ENCODE peak calls at places on chromosomes 4 and X, in five cellular contexts. One of them, this sample, is unnamed.

GRCh38 chr4:9384126-9384525 is 21.2 kb downstream of the USP17L30 start:
- DNase-seq in astrocyte: no peak
- DNase-seq in GM23248: no peak
- DNase-seq in iPS DF 6.9: no peak
- DNase-seq in upper lobe of right lung: no peak
- DNase-seq in this sample: peak; percentile 1

GRCh38 chrX:7580127-7580526 is 262.8 kb upstream of the VCX start:
- DNase-seq in GM23248: peak; percentile 1
- DNase-seq in iPS DF 6.9: no peak
- DNase-seq in upper lobe of right lung: no peak
- DNase-seq in astrocyte: no peak
- DNase-seq in this sample: no peak

GRCh38 chr4:140012688-140013087 is 141.3 kb downstream of the MAML3 start:
- DNase-seq in GM23248: peak; percentile 65
- DNase-seq in astrocyte: peak; percentile 75
- DNase-seq in iPS DF 6.9: no peak
- DNase-seq in upper lobe of right lung: no peak
- DNase-seq in this sample: peak; percentile 71

GRCh38 chr4:139492429-139492828 is 38.5 kb downstream of the RAB33B start:
- DNase-seq in upper lobe of right lung: no peak
- DNase-seq in GM23248: no peak
- DNase-seq in iPS DF 6.9: peak; percentile 25
- DNase-seq in astrocyte: no peak
- DNase-seq in this sample: no peak

GRCh38 chrX:129771266-129771995 is 8.3 kb upstream of the SASH3 start:
- DNase-seq in astrocyte: no peak
- DNase-seq in GM23248: no peak
- DNase-seq in upper lobe of right lung: no peak
- DNase-seq in iPS DF 6.9: no peak
- DNase-seq in this sample: no peak

GRCh38 chr4:16026155-16026761 is 57.6 kb downstream of the PROM1 start:
- DNase-seq in astrocyte: peak; percentile 33
- DNase-seq in GM23248: peak; percentile 62
- DNase-seq in upper lobe of right lung: no peak
- DNase-seq in iPS DF 6.9: no peak
- DNase-seq in this sample: peak; percentile 32

GRCh38 chr4:32440391-32440790 is 1720.2 kb downstream of the PCDH7 start:
- DNase-seq in astrocyte: no peak
- DNase-seq in GM23248: no peak
- DNase-seq in upper lobe of right lung: no peak
- DNase-seq in iPS DF 6.9: no peak
- DNase-seq in this sample: no peak

GRCh38 chrX:44025611-44026010 is 52.4 kb upstream of the NDP start:
- DNase-seq in GM23248: peak; percentile 75
- DNase-seq in iPS DF 6.9: no peak
- DNase-seq in astrocyte: peak; percentile 55
- DNase-seq in upper lobe of right lung: no peak
- DNase-seq in this sample: no peak

GRCh38 chrX:5730561-5730960 is 498.1 kb downstream of the NLGN4X start:
- DNase-seq in astrocyte: peak; percentile 15
- DNase-seq in upper lobe of right lung: no peak
- DNase-seq in GM23248: no peak
- DNase-seq in iPS DF 6.9: no peak
- DNase-seq in this sample: peak; percentile 37

GRCh38 chrX:100720301-100720700 is 11.6 kb downstream of the SYTL4 start:
- DNase-seq in GM23248: peak; percentile 17
- DNase-seq in iPS DF 6.9: no peak
- DNase-seq in astrocyte: no peak
- DNase-seq in upper lobe of right lung: no peak
- DNase-seq in this sample: no peak

GRCh38 chr4:95877636-95878035 is 37.7 kb downstream of the PDHA2 start:
- DNase-seq in iPS DF 6.9: no peak
- DNase-seq in upper lobe of right lung: no peak
- DNase-seq in astrocyte: no peak
- DNase-seq in GM23248: no peak
- DNase-seq in this sample: peak; percentile 55
- H3K9me3 ChIP-seq in iPS DF 6.9: no peaks in the 10 kb centered on the region
- H3K9me3 ChIP-seq in upper lobe of right lung: no peaks in the 10 kb centered on the region
- H3K9me3 ChIP-seq in astrocyte: no peaks in the 10 kb centered on the region
- H3K9me3 ChIP-seq in GM23248: no peaks in the 10 kb centered on the region
- H3K9me3 ChIP-seq in this sample: no peaks in the 10 kb centered on the region

GRCh38 chrX:1226249-1226648 is 13.8 kb upstream of the CRLF2 start:
- DNase-seq in upper lobe of right lung: no peak
- DNase-seq in astrocyte: no peak
- DNase-seq in iPS DF 6.9: no peak
- DNase-seq in GM23248: no peak
- DNase-seq in this sample: no peak

DNA sequence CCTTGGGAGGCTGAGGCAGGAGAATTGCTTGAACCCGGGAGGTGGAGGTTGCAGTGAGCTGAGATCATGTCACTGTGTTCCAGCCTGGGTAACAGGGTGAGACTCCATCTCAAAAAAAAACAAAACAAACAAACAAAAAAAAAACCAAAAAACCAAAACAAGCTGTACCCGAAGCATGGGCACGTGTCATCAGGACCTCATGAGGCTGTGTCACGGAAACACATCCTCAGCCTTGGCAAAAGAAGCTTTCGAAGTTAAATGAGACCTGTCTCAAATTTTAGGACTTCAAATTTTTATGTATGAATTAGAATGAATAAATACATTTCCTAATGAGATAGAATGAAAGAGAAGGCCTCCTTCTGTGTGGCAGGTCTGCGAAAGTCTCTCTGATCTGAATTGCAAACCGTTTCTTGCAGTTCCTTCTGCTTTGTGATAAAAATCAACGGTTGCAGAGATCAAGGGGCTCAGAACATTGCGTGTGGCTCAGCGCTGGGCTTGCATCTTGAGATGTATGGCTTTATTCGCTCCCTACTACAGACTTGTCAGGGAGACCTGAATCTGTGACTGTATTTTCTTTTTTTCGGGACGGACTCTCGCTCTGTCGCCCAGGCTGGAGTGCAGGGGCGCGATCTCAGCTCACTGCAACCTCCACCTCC is 19.5 kb upstream of the CRLF2 start:
- DNase-seq in GM23248: no peak
- DNase-seq in upper lobe of right lung: no peak
- DNase-seq in astrocyte: no peak
- DNase-seq in iPS DF 6.9: no peak
- DNase-seq in this sample: no peak
- H3K9me3 ChIP-seq in GM23248: no peaks in the 10 kb centered on the region
- H3K9me3 ChIP-seq in upper lobe of right lung: no peaks in the 10 kb centered on the region
- H3K9me3 ChIP-seq in astrocyte: no peaks in the 10 kb centered on the region
- H3K9me3 ChIP-seq in iPS DF 6.9: no peaks in the 10 kb centered on the region
- H3K9me3 ChIP-seq in this sample: peaks cover 4% of the 10 kb centered on the region

DNA sequence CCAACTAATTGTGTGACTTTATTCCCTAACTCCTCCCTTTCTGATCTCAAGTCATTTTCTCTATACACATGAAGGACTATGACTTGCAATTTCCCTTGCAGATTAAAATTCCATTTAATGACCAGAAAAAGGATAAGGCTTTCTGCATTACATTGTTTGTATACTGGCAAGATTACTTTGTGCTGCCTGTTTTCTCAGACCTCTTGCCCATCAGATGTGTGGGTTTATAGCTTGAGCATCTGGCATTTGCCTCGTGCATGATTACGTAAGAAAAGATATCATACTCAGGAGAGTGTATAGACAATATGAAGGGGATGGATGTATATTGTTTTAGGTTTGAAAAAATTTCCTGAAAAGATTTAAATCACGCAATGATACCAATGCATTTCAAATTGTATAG is 593.8 kb upstream of the SLIT2 start:
- DNase-seq in upper lobe of right lung: no peak
- DNase-seq in GM23248: no peak
- DNase-seq in astrocyte: no peak
- DNase-seq in iPS DF 6.9: no peak
- DNase-seq in this sample: no peak
- H3K9me3 ChIP-seq in upper lobe of right lung: no peaks in the 10 kb centered on the region
- H3K9me3 ChIP-seq in GM23248: no peaks in the 10 kb centered on the region
- H3K9me3 ChIP-seq in astrocyte: no peaks in the 10 kb centered on the region
- H3K9me3 ChIP-seq in iPS DF 6.9: no peaks in the 10 kb centered on the region
- H3K9me3 ChIP-seq in this sample: no peaks in the 10 kb centered on the region

DNA sequence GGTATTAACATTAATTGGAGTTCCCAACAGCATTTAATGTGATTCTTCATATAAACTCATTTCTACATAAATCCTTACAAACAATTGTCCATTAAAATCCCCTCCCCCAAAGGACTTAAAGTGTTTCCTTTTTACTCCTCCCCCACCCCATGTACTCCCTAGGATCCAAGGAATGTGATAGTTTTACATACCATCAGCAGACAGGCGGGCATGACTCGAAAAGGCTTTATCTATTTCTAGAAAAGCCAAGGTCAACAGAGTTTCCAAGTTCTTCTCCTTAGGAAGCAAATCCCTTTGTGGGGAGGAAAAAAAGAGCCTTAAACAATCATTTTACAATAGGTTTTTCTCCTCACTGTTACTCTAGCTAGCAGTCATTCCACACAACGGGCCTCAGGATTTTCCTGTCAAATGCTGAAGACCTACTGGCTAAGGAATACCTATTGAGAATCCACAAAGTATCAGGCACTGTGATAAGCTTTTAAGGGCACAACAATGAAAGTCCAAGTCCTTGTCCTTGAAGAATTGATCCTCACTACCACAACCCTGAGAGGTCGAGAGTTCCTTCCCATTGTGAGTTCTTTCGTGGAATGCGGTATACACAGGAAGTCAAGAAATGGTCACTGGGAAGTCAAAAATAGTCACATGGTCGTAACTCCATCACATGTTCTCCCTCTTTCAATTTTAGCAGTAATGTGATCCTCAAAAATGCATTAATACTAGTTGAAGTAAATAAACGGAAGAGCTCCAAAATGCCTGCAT is 7.2 kb downstream of the PPM1K start:
- DNase-seq in astrocyte: no peak
- DNase-seq in upper lobe of right lung: no peak
- DNase-seq in GM23248: no peak
- DNase-seq in iPS DF 6.9: no peak
- DNase-seq in this sample: no peak
- H3K9me3 ChIP-seq in astrocyte: no peaks in the 10 kb centered on the region
- H3K9me3 ChIP-seq in upper lobe of right lung: no peaks in the 10 kb centered on the region
- H3K9me3 ChIP-seq in GM23248: no peaks in the 10 kb centered on the region
- H3K9me3 ChIP-seq in iPS DF 6.9: no peaks in the 10 kb centered on the region
- H3K9me3 ChIP-seq in this sample: no peaks in the 10 kb centered on the region

GRCh38 chr4:26896636-26897035 is 36.0 kb downstream of the STIM2 start:
- DNase-seq in astrocyte: peak; percentile 36
- DNase-seq in upper lobe of right lung: no peak
- DNase-seq in iPS DF 6.9: no peak
- DNase-seq in GM23248: peak; percentile 4
- DNase-seq in this sample: peak; percentile 42

GRCh38 chr4:26891054-26891453 is 30.4 kb downstream of the STIM2 start:
- DNase-seq in astrocyte: no peak
- DNase-seq in iPS DF 6.9: no peak
- DNase-seq in upper lobe of right lung: no peak
- DNase-seq in GM23248: no peak
- DNase-seq in this sample: no peak

GRCh38 chr4:26891867-26892266 is 31.2 kb downstream of the STIM2 start:
- DNase-seq in upper lobe of right lung: no peak
- DNase-seq in iPS DF 6.9: no peak
- DNase-seq in astrocyte: no peak
- DNase-seq in GM23248: no peak
- DNase-seq in this sample: no peak

GRCh38 chr4:26892480-26893150 is 32.0 kb downstream of the STIM2 start:
- DNase-seq in upper lobe of right lung: no peak
- DNase-seq in astrocyte: no peak
- DNase-seq in iPS DF 6.9: no peak
- DNase-seq in GM23248: no peak
- DNase-seq in this sample: no peak

GRCh38 chr4:26893491-26893890 is 32.9 kb downstream of the STIM2 start:
- DNase-seq in GM23248: no peak
- DNase-seq in upper lobe of right lung: no peak
- DNase-seq in astrocyte: no peak
- DNase-seq in iPS DF 6.9: no peak
- DNase-seq in this sample: no peak
- H3K9me3 ChIP-seq in GM23248: no peaks in the 10 kb centered on the region
- H3K9me3 ChIP-seq in upper lobe of right lung: no peaks in the 10 kb centered on the region
- H3K9me3 ChIP-seq in astrocyte: no peaks in the 10 kb centered on the region
- H3K9me3 ChIP-seq in iPS DF 6.9: no peaks in the 10 kb centered on the region
- H3K9me3 ChIP-seq in this sample: no peaks in the 10 kb centered on the region

GRCh38 chr4:256492-256891 is 48.8 kb downstream of the ZNF732 start:
- DNase-seq in astrocyte: no peak
- DNase-seq in iPS DF 6.9: no peak
- DNase-seq in GM23248: no peak
- DNase-seq in upper lobe of right lung: no peak
- DNase-seq in this sample: no peak
- H3K9me3 ChIP-seq in astrocyte: peaks cover 41% of the 10 kb centered on the region
- H3K9me3 ChIP-seq in iPS DF 6.9: peaks cover 4% of the 10 kb centered on the region
- H3K9me3 ChIP-seq in GM23248: peaks cover 22% of the 10 kb centered on the region
- H3K9me3 ChIP-seq in upper lobe of right lung: peaks cover 75% of the 10 kb centered on the region
- H3K9me3 ChIP-seq in this sample: peaks cover 55% of the 10 kb centered on the region

GRCh38 chrX:131709553-131709952 is 165.7 kb downstream of the OR13H1 start:
- DNase-seq in astrocyte: no peak
- DNase-seq in iPS DF 6.9: no peak
- DNase-seq in GM23248: no peak
- DNase-seq in upper lobe of right lung: no peak
- DNase-seq in this sample: no peak
- H3K9me3 ChIP-seq in astrocyte: no peaks in the 10 kb centered on the region
- H3K9me3 ChIP-seq in iPS DF 6.9: no peaks in the 10 kb centered on the region
- H3K9me3 ChIP-seq in GM23248: no peaks in the 10 kb centered on the region
- H3K9me3 ChIP-seq in upper lobe of right lung: no peaks in the 10 kb centered on the region
- H3K9me3 ChIP-seq in this sample: no peaks in the 10 kb centered on the region

GRCh38 chr4:477686-478085 is 21.3 kb downstream of the ZNF721 start:
- DNase-seq in GM23248: no peak
- DNase-seq in astrocyte: no peak
- DNase-seq in iPS DF 6.9: no peak
- DNase-seq in upper lobe of right lung: no peak
- DNase-seq in this sample: no peak

GRCh38 chr4:475962-476361 is 23.0 kb downstream of the ZNF721 start:
- DNase-seq in astrocyte: no peak
- DNase-seq in iPS DF 6.9: no peak
- DNase-seq in GM23248: no peak
- DNase-seq in upper lobe of right lung: no peak
- DNase-seq in this sample: no peak

GRCh38 chr4:476501-476900 is 22.5 kb downstream of the ZNF721 start:
- DNase-seq in iPS DF 6.9: no peak
- DNase-seq in GM23248: peak; percentile 60
- DNase-seq in upper lobe of right lung: no peak
- DNase-seq in astrocyte: peak; percentile 71
- DNase-seq in this sample: peak; percentile 61

GRCh38 chr4:473575-474457 is 25.1 kb downstream of the ZNF721 start:
- DNase-seq in upper lobe of right lung: peak; percentile 95
- DNase-seq in astrocyte: peak; percentile 99
- DNase-seq in GM23248: peak; percentile 99
- DNase-seq in iPS DF 6.9: peak; percentile 98
- DNase-seq in this sample: peak; percentile 99

GRCh38 chr4:478373-478772 is 20.6 kb downstream of the ZNF721 start:
- DNase-seq in GM23248: peak; percentile 14
- DNase-seq in upper lobe of right lung: no peak
- DNase-seq in astrocyte: peak; percentile 43
- DNase-seq in iPS DF 6.9: no peak
- DNase-seq in this sample: peak; percentile 39
- H3K9me3 ChIP-seq in GM23248: no peaks in the 10 kb centered on the region
- H3K9me3 ChIP-seq in upper lobe of right lung: peaks cover 5% of the 10 kb centered on the region
- H3K9me3 ChIP-seq in astrocyte: no peaks in the 10 kb centered on the region
- H3K9me3 ChIP-seq in iPS DF 6.9: no peaks in the 10 kb centered on the region
- H3K9me3 ChIP-seq in this sample: no peaks in the 10 kb centered on the region